ENCODE peak calls at places on chromosomes 11 and 22, in six cellular contexts. X, L, R, J, E and S are unnamed samples.

GRCh38 chr11:14078941-14079522 is 116.5 kb downstream of the SPON1 start:
- DNase-seq in E (no peak), R (no peak), L (no peak), J (no peak), X (no peak), S (no peak)

GRCh38 chr11:115769891-115770290 is 265.7 kb upstream of the CADM1 start:
- DNase-seq in E (no peak), X (no peak), J (no peak), L (no peak), R (no peak), S (no peak)

GRCh38 chr11:61598886-61599868 is 18.3 kb upstream of the SYT7 start:
- DNase-seq in X (no peak), L (peak; percentile 71), J (no peak), E (no peak), R (no peak), S (no peak)

GRCh38 chr11:77752518-77752917 is 68.0 kb downstream of the RSF1 start:
- DNase-seq in X (no peak), R (no peak), L (peak; percentile 50), J (no peak), E (no peak), S (no peak)

GRCh38 chr22:26817926-26818325 is 160.5 kb downstream of the MIAT start:
- DNase-seq in X (no peak), L (no peak), E (no peak), R (no peak), J (no peak), S (no peak)

GRCh38 chr22:30573594-30574094 is 821 bp downstream of the GAL3ST1 start:
- DNase-seq in J (no peak), E (no peak), R (no peak), X (no peak), L (peak; percentile 30), S (no peak)

GRCh38 chr11:38839076-38839475 is 2241.0 kb upstream of the RAG2 start:
- DNase-seq in L (no peak), R (no peak), X (no peak), E (no peak), J (no peak), S (no peak)

GRCh38 chr22:42214625-42215415 is 55.6 kb downstream of the TCF20 start:
- DNase-seq in E (no peak), J (no peak), L (no peak), X (no peak), R (no peak), S (no peak)

GRCh38 chr22:30169002-30169401 is 77.6 kb downstream of the LIF start:
- DNase-seq in X (no peak), J (no peak), R (no peak), E (no peak), L (no peak), S (no peak)

GRCh38 chr22:32998373-32998772 is 59.8 kb downstream of the SYN3 start:
- DNase-seq in R (no peak), J (no peak), L (no peak), X (no peak), E (no peak), S (no peak)

GRCh38 chr22:22229683-22230420 is 14.7 kb upstream of the VPREB1 start:
- DNase-seq in L (no peak), J (no peak), X (no peak), R (no peak), E (no peak), S (no peak)

GRCh38 chr11:43316451-43316850 is 4.7 kb downstream of the API5 start:
- DNase-seq in R (no peak), X (no peak), E (no peak), J (no peak), L (no peak), S (no peak)

GRCh38 chr11:44833869-44834452 is 107.2 kb downstream of the TSPAN18 start:
- DNase-seq in X (no peak), J (no peak), E (no peak), R (no peak), L (peak; percentile 65), S (no peak)

GRCh38 chr11:21385669-21386068 is 716.3 kb downstream of the NELL1 start:
- DNase-seq in R (no peak), L (no peak), J (no peak), E (no peak), X (no peak), S (no peak)

GRCh38 chr22:49845241-49845640 is 8.4 kb upstream of the ZBED4 start:
- DNase-seq in L (no peak), R (no peak), E (no peak), J (no peak), X (no peak), S (no peak)

DNA sequence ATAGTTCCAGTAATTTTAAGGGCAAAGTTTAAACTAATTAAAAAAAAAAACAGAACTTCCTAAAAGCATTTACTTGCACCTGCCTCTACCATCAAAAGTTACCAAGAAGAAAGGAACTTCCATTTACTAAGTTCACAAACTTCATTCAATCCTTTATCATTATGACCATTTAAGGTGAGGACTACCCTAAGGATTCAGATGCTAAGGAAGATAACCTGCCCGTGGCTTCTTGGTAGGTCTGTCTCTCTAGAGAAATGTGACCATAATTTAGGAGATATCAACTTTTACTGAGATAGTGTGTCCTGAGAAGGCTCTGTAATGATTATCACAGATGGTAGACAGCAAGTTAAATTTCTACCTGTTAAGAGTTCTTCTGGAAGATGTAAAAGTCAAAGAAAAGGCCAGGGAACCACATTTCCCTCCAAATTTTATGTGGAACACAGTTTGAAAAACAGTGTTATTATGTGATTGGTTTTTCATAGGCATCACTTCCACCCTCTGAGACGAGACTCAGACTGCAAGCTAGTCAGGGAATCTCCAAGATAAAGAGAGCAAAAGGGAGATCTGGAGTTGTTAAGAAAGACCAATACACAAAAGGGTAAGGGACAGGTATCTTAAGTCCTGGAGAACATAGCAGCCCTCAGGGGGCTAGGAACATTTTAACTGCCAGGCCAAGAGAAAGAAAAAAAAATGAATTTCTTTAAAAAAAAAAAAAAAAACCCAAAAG is 44.9 kb downstream of the CELF1 start:
- DNase-seq in R (no peak), J (no peak), X (no peak), E (no peak), L (no peak), S (no peak)
- H3K4me3 ChIP-seq in R (no peak overlapping the region), J (no peak overlapping the region), X (no peak overlapping the region), E (no peak overlapping the region), L (no peak overlapping the region), S (no peak overlapping the region)

GRCh38 chr11:11425806-11426205 is 72.8 kb upstream of the CSNK2A3 start:
- DNase-seq in J (no peak), R (no peak), L (no peak), X (no peak), E (no peak), S (no peak)
- TF ChIP-seq REST in J (no peak), R (no peak), L (no peak), X (no peak), E (no peak), S (no peak)

GRCh38 chr11:80816966-80817365 is 1376.1 kb upstream of the TENM4 start:
- DNase-seq in R (no peak), J (no peak), L (no peak), X (no peak), E (no peak), S (no peak)
- H3K4me3 ChIP-seq in R (no peak overlapping the region), J (no peak overlapping the region), L (no peak overlapping the region), X (no peak overlapping the region), E (no peak overlapping the region), S (no peak overlapping the region)

DNA sequence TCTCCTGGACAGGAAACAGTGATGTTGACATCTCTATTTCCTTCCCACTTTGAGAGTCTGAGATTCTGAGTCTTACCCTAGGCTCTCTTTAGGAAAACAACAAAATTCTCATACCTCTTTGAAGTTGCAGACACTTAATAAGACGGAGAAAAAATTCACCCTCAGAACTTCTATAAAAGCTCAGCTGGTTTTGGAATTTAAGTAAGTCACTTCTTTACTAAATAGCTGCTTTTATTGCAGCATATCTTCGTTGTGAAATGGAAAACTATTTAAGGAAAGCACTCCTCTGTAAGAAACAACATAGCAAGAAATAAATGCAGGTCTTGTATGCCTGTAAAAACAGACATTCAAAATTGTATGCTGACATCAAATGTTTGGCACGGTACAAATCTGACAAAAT is 79.1 kb downstream of the MSANTD4 start:
- DNase-seq in X (no peak), J (no peak), L (no peak), E (no peak), R (no peak), S (no peak)
- TF ChIP-seq REST in X (no peak), J (no peak), L (no peak), E (no peak), R (no peak), S (no peak)

GRCh38 chr11:1773711-1774550 is 10.2 kb upstream of the CTSD start:
- DNase-seq in J (no peak), L (no peak), E (no peak), X (no peak), R (no peak), S (no peak)

GRCh38 chr11:1771700-1772099 is 8.0 kb upstream of the CTSD start:
- DNase-seq in E (no peak), L (no peak), R (no peak), J (no peak), X (no peak), S (peak; percentile 95)

GRCh38 chr11:1771273-1771672 is 7.5 kb upstream of the CTSD start:
- DNase-seq in J (no peak), L (no peak), E (no peak), R (no peak), X (no peak), S (no peak)

GRCh38 chr11:1773131-1773510 is 9.4 kb upstream of the CTSD start:
- DNase-seq in L (no peak), J (no peak), R (no peak), E (no peak), X (no peak), S (no peak)

GRCh38 chr11:1772270-1773130 is 8.8 kb upstream of the CTSD start:
- DNase-seq in J (peak; percentile 87), X (no peak), R (peak; percentile 62), L (peak; percentile 79), E (peak; percentile 95), S (peak; percentile 92)
- H3K4me3 ChIP-seq in J (no peak overlapping the region), X (no peak overlapping the region), R (peak overlapping the region; percentile 54), L (no peak overlapping the region), E (no peak overlapping the region), S (peak overlapping the region; percentile 0)

DNA sequence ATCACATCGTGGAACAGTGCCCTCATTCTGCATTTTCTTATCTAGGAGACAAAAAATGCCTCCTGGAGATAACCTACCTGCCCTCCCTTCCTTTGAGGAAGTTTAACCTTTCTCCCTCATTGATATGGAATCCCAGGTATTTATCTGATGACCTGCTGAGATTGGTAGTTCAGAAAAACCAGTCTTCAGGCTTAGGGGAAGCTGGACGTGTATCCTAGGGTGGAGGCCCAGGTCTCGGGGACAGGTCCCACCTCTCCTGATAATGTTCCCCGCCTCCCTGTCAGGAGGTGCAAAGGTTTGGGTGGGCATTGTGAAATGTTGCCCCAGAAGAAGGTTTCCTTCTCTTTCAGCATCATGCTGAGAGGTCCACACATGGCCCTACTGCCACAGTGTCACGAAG is 186.9 kb upstream of the NAV2 start:
- DNase-seq in L (peak; percentile 13), X (no peak), R (no peak), J (no peak), E (no peak), S (no peak)
- TF ChIP-seq REST in L (no peak), X (no peak), R (no peak), J (no peak), E (no peak), S (no peak)